ENCODE peak calls at places on chromosomes 13 and 19, in six cellular contexts. N, Y, I, Q, X and V are unnamed samples.

GRCh38 chr13:27080018-27080948 is 91.3 kb downstream of the USP12 start:
- DNase-seq in N (peak), Y (no peak), X (no peak), I (no peak), Q (no peak), V (no peak)

GRCh38 chr19:34332027-34332786 is 32.8 kb upstream of the GPI start:
- DNase-seq in I (no peak), X (no peak), Q (no peak), N (no peak), Y (no peak), V (no peak)

GRCh38 chr13:75445717-75446529 is 36.0 kb downstream of the TBC1D4 start:
- DNase-seq in X (no peak), N (peak), I (no peak), Y (no peak), Q (no peak), V (no peak)

GRCh38 chr13:23902975-23903905 is 5.9 kb upstream of the C1QTNF9B start:
- DNase-seq in N (no peak), I (no peak), Y (no peak), Q (no peak), X (no peak), V (peak)

GRCh38 chr19:2479556-2480194 is 3.7 kb downstream of the GADD45B start:
- DNase-seq in N (no peak), Y (no peak), Q (no peak), X (no peak), I (no peak), V (no peak)

GRCh38 chr19:51480590-51480989 is 2.3 kb downstream of the CEACAM18 start:
- DNase-seq in X (no peak), Q (no peak), I (peak), Y (no peak), N (no peak), V (no peak)

GRCh38 chr13:43133792-43134191 is 110.4 kb downstream of the DNAJC15 start:
- DNase-seq in I (no peak), N (no peak), X (no peak), Q (no peak), Y (no peak), V (no peak)

GRCh38 chr19:13095934-13096890 is 6.4 kb downstream of the LYL1 start:
- DNase-seq in X (no peak), Y (no peak), N (no peak), Q (no peak), I (no peak), V (peak)

GRCh38 chr19:9945319-9945966 is 9.1 kb upstream of the OLFM2 start:
- DNase-seq in Y (peak), X (no peak), Q (no peak), N (no peak), I (peak), V (no peak)

GRCh38 chr13:35470671-35471465 is 5.6 kb downstream of the MAB21L1 start:
- DNase-seq in Q (no peak), I (no peak), Y (peak), X (no peak), N (no peak), V (no peak)

GRCh38 chr13:24004971-24005370 is 107.7 kb upstream of the C1QTNF9B start:
- DNase-seq in X (no peak), Y (no peak), I (no peak), N (no peak), Q (no peak), V (no peak)

GRCh38 chr19:3725121-3725520 is 16.9 kb downstream of the TJP3 start:
- DNase-seq in Y (no peak), I (no peak), X (no peak), Q (no peak), N (peak), V (no peak)

GRCh38 chr13:76512676-76513277 is 373.4 kb downstream of the KCTD12 start:
- DNase-seq in Q (peak), X (no peak), N (peak), I (peak), Y (no peak), V (peak)

GRCh38 chr13:44932171-44932849 is 57.0 kb downstream of the NUFIP1 start:
- DNase-seq in I (no peak), N (no peak), X (no peak), Y (no peak), Q (no peak), V (no peak)

GRCh38 chr19:3968556-3969434 is 2.1 kb downstream of the DAPK3 start:
- DNase-seq in Q (no peak), N (no peak), X (no peak), I (peak), Y (peak), V (peak)

GRCh38 chr19:5085566-5085965 is 116.7 kb downstream of the KDM4B start:
- DNase-seq in I (no peak), Q (no peak), X (no peak), Y (no peak), N (no peak), V (no peak)

GRCh38 chr13:109734002-109734785 is 52.2 kb downstream of the IRS2 start:
- DNase-seq in Q (no peak), X (no peak), N (peak), Y (no peak), I (no peak), V (no peak)

GRCh38 chr13:35345992-35346391 is 130.5 kb downstream of the MAB21L1 start:
- DNase-seq in X (no peak), Y (no peak), I (no peak), N (no peak), Q (no peak), V (no peak)

GRCh38 chr13:82627183-82627582 is 1255.1 kb downstream of the SLITRK1 start:
- DNase-seq in X (no peak), Q (no peak), Y (no peak), I (peak), N (no peak), V (peak)

GRCh38 chr13:51804295-51805172 is 571 bp upstream of the DHRS12 start:
- DNase-seq in I (no peak), X (no peak), N (peak), Q (peak), Y (peak), V (no peak)

GRCh38 chr13:48731957-48732569 is 78.3 kb downstream of the CYSLTR2 start:
- DNase-seq in N (no peak), X (peak), Q (peak), Y (peak), I (peak), V (peak)

GRCh38 chr13:27425918-27426630 is 1.7 kb downstream of the GTF3A start:
- DNase-seq in Y (peak), X (peak), N (no peak), Q (peak), I (peak), V (peak)

GRCh38 chr19:46692918-46693722 is 23.8 kb downstream of the PRKD2 start:
- DNase-seq in N (no peak), Y (no peak), I (no peak), X (no peak), Q (no peak), V (no peak)

GRCh38 chr13:57569981-57570380 is 61.6 kb upstream of the PCDH17 start:
- DNase-seq in I (peak), X (no peak), Q (no peak), Y (no peak), N (no peak), V (no peak)

GRCh38 chr19:7373862-7374261 is 25.1 kb downstream of the ARHGEF18 start:
- DNase-seq in Y (no peak), I (no peak), N (no peak), Q (no peak), X (no peak), V (no peak)

GRCh38 chr13:98650376-98651107 is 73.6 kb upstream of the STK24 start:
- DNase-seq in N (no peak), X (no peak), Y (peak), I (peak), Q (no peak), V (no peak)

GRCh38 chr13:114012141-114012540 is 38.3 kb upstream of the C13orf46 start:
- DNase-seq in I (no peak), Q (no peak), X (no peak), Y (no peak), N (no peak), V (no peak)

GRCh38 chr19:1266818-1267440 is 2.2 kb upstream of the CIRBP start:
- DNase-seq in Q (no peak), X (peak), I (peak), Y (peak), N (no peak), V (no peak)

GRCh38 chr19:17325881-17326594 is 8.6 kb downstream of the ANO8 start:
- DNase-seq in N (no peak), Y (no peak), I (no peak), Q (no peak), X (no peak), V (no peak)